ENCODE peak calls at places on chromosomes 3 and 15, in six cellular contexts. One of them, this sample, is unnamed.

GRCh38 chr3:138594150-138594934 is at the start of gene CEP70:
- DNase-seq in sigmoid colon: peak; percentile 98
- DNase-seq in prostate gland: peak; percentile 95
- DNase-seq in suprapubic skin: peak; percentile 96
- DNase-seq in H1: peak; percentile 85
- DNase-seq in HCT116: peak; percentile 90
- DNase-seq in this sample: peak; percentile 97

GRCh38 chr3:74537164-74537563 is 77.3 kb downstream of the CNTN3 start:
- DNase-seq in sigmoid colon: no peak
- DNase-seq in prostate gland: no peak
- DNase-seq in suprapubic skin: peak; percentile 55
- DNase-seq in H1: no peak
- DNase-seq in HCT116: no peak
- DNase-seq in this sample: no peak

GRCh38 chr3:153595186-153595815 is 433.3 kb downstream of the RAP2B start:
- DNase-seq in sigmoid colon: no peak
- DNase-seq in prostate gland: no peak
- DNase-seq in suprapubic skin: no peak
- DNase-seq in H1: no peak
- DNase-seq in HCT116: peak; percentile 24
- DNase-seq in this sample: no peak

GRCh38 chr15:90201944-90202375 is 830 bp downstream of the SEMA4B start:
- DNase-seq in sigmoid colon: no peak
- DNase-seq in prostate gland: no peak
- DNase-seq in suprapubic skin: no peak
- DNase-seq in H1: no peak
- DNase-seq in HCT116: no peak
- DNase-seq in this sample: no peak

GRCh38 chr3:181518222-181518621 is 193.5 kb upstream of the SOX2 start:
- DNase-seq in sigmoid colon: no peak
- DNase-seq in prostate gland: no peak
- DNase-seq in suprapubic skin: no peak
- DNase-seq in H1: no peak
- DNase-seq in HCT116: no peak
- DNase-seq in this sample: no peak

GRCh38 chr3:114025451-114025850 is 30.9 kb downstream of the CCDC191 start:
- DNase-seq in sigmoid colon: no peak
- DNase-seq in prostate gland: no peak
- DNase-seq in suprapubic skin: no peak
- DNase-seq in H1: no peak
- DNase-seq in HCT116: no peak
- DNase-seq in this sample: no peak

GRCh38 chr3:46321461-46322104 is 32.3 kb upstream of the CCR2 start:
- DNase-seq in sigmoid colon: no peak
- DNase-seq in prostate gland: no peak
- DNase-seq in suprapubic skin: no peak
- DNase-seq in H1: no peak
- DNase-seq in HCT116: no peak
- DNase-seq in this sample: no peak

GRCh38 chr3:112074616-112075497 is 11.3 kb upstream of the C3orf52 start:
- DNase-seq in sigmoid colon: no peak
- DNase-seq in prostate gland: peak; percentile 58
- DNase-seq in suprapubic skin: peak; percentile 66
- DNase-seq in H1: no peak
- DNase-seq in HCT116: peak; percentile 74
- DNase-seq in this sample: peak; percentile 24

GRCh38 chr15:63446260-63446659 is 58.1 kb upstream of the USP3 start:
- DNase-seq in sigmoid colon: no peak
- DNase-seq in prostate gland: no peak
- DNase-seq in suprapubic skin: no peak
- DNase-seq in H1: no peak
- DNase-seq in HCT116: no peak
- DNase-seq in this sample: no peak

GRCh38 chr3:149325581-149325980 is 7.9 kb downstream of the TM4SF18 start:
- DNase-seq in sigmoid colon: no peak
- DNase-seq in prostate gland: no peak
- DNase-seq in suprapubic skin: no peak
- DNase-seq in H1: no peak
- DNase-seq in HCT116: no peak
- DNase-seq in this sample: no peak

GRCh38 chr15:80514071-80514780 is 110.0 kb downstream of the ARNT2 start:
- DNase-seq in sigmoid colon: no peak
- DNase-seq in prostate gland: no peak
- DNase-seq in suprapubic skin: no peak
- DNase-seq in H1: no peak
- DNase-seq in HCT116: no peak
- DNase-seq in this sample: no peak

GRCh38 chr3:165835431-165835830 is 1.8 kb downstream of the BCHE start:
- DNase-seq in sigmoid colon: no peak
- DNase-seq in prostate gland: no peak
- DNase-seq in suprapubic skin: no peak
- DNase-seq in H1: no peak
- DNase-seq in HCT116: no peak
- DNase-seq in this sample: no peak

GRCh38 chr3:66133050-66133757 is 87.6 kb upstream of the SLC25A26 start:
- DNase-seq in sigmoid colon: no peak
- DNase-seq in prostate gland: no peak
- DNase-seq in suprapubic skin: no peak
- DNase-seq in H1: no peak
- DNase-seq in HCT116: no peak
- DNase-seq in this sample: no peak

GRCh38 chr15:91047545-91048199 is 25.3 kb upstream of the VPS33B start:
- DNase-seq in sigmoid colon: no peak
- DNase-seq in prostate gland: no peak
- DNase-seq in suprapubic skin: no peak
- DNase-seq in H1: no peak
- DNase-seq in HCT116: no peak
- DNase-seq in this sample: no peak

GRCh38 chr15:79244876-79245275 is 37.6 kb upstream of the ANKRD34C start:
- DNase-seq in sigmoid colon: no peak
- DNase-seq in prostate gland: no peak
- DNase-seq in suprapubic skin: no peak
- DNase-seq in H1: no peak
- DNase-seq in HCT116: no peak
- DNase-seq in this sample: no peak

GRCh38 chr3:47282424-47283192 is at the start of the genes KIF9 and KLHL18:
- DNase-seq in sigmoid colon: peak; percentile 97
- DNase-seq in prostate gland: peak; percentile 93
- DNase-seq in suprapubic skin: peak; percentile 97
- DNase-seq in H1: peak; percentile 39
- DNase-seq in HCT116: peak; percentile 92
- DNase-seq in this sample: peak; percentile 94

GRCh38 chr3:50652709-50653108 is 22.0 kb upstream of the DOCK3 start:
- DNase-seq in sigmoid colon: no peak
- DNase-seq in prostate gland: no peak
- DNase-seq in suprapubic skin: no peak
- DNase-seq in H1: peak; percentile 46
- DNase-seq in HCT116: no peak
- DNase-seq in this sample: peak; percentile 65

DNA sequence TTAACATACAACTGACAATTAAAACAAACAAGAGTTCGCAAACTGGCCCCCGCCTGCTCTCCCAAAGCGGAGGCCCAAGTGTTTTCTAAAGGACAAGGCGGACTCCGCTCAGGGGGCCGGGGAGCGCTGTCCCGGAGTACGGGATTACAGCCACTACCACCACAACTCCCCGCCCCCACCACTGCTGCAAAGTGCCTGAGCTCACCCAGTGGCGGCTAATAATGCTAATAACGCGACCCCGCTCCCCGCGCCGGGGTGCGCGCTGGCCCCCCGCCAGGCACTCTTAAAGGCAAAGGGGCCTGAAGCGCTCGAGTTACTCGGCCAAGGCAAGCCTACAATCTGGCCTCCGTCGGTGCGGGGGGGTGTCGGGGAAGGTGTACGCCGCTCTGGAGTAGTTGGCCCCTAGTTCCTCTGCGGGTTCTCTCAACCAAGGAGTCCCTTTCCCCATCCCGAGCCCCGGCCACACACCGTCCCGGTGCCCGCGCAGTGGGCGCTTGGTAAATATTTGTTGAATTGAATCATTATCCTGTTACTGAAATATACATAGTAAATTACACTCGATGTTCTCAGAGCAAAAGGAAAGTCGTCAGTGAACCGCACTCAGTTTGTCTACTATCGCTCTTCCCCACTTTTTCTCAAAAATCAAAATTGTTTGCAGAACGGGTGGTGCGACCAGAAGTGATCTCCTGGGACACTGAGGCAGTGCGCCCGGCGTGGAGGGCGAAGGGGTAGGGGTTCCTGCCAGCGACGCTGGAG is 827 bp downstream of the WNT5A start:
- DNase-seq in sigmoid colon: peak; percentile 81
- DNase-seq in prostate gland: no peak
- DNase-seq in suprapubic skin: peak; percentile 58
- DNase-seq in H1: no peak
- DNase-seq in HCT116: no peak
- DNase-seq in this sample: peak; percentile 78
- TF ChIP-seq POLR2AphosphoS5 in sigmoid colon: no peak
- TF ChIP-seq POLR2AphosphoS5 in prostate gland: no peak
- TF ChIP-seq POLR2AphosphoS5 in suprapubic skin: no peak
- TF ChIP-seq POLR2AphosphoS5 in H1: no peak
- TF ChIP-seq POLR2AphosphoS5 in HCT116: no peak
- TF ChIP-seq POLR2AphosphoS5 in this sample: no peak

GRCh38 chr15:98983333-98983732 is 24.3 kb downstream of the PGPEP1L start:
- DNase-seq in sigmoid colon: peak; percentile 74
- DNase-seq in prostate gland: no peak
- DNase-seq in suprapubic skin: no peak
- DNase-seq in H1: no peak
- DNase-seq in HCT116: no peak
- DNase-seq in this sample: peak; percentile 72
- H3K4me1 ChIP-seq in sigmoid colon: peaks cover 10% of the 10 kb centered on the region
- H3K4me1 ChIP-seq in prostate gland: no peaks in the 10 kb centered on the region
- H3K4me1 ChIP-seq in suprapubic skin: peaks cover 6% of the 10 kb centered on the region
- H3K4me1 ChIP-seq in H1: no peaks in the 10 kb centered on the region
- H3K4me1 ChIP-seq in HCT116: peaks cover 9% of the 10 kb centered on the region
- H3K4me1 ChIP-seq in this sample: peaks cover 6% of the 10 kb centered on the region

GRCh38 chr15:101162701-101163483 is 89.0 kb downstream of the CHSY1 start:
- DNase-seq in sigmoid colon: peak; percentile 81
- DNase-seq in prostate gland: peak; percentile 60
- DNase-seq in suprapubic skin: no peak
- DNase-seq in H1: no peak
- DNase-seq in HCT116: no peak
- DNase-seq in this sample: no peak
- TF ChIP-seq POLR2AphosphoS5 in sigmoid colon: no peak
- TF ChIP-seq POLR2AphosphoS5 in prostate gland: peak; percentile 40
- TF ChIP-seq POLR2AphosphoS5 in suprapubic skin: no peak
- TF ChIP-seq POLR2AphosphoS5 in H1: no peak
- TF ChIP-seq POLR2AphosphoS5 in HCT116: no peak
- TF ChIP-seq POLR2AphosphoS5 in this sample: peak; percentile 52

DNA sequence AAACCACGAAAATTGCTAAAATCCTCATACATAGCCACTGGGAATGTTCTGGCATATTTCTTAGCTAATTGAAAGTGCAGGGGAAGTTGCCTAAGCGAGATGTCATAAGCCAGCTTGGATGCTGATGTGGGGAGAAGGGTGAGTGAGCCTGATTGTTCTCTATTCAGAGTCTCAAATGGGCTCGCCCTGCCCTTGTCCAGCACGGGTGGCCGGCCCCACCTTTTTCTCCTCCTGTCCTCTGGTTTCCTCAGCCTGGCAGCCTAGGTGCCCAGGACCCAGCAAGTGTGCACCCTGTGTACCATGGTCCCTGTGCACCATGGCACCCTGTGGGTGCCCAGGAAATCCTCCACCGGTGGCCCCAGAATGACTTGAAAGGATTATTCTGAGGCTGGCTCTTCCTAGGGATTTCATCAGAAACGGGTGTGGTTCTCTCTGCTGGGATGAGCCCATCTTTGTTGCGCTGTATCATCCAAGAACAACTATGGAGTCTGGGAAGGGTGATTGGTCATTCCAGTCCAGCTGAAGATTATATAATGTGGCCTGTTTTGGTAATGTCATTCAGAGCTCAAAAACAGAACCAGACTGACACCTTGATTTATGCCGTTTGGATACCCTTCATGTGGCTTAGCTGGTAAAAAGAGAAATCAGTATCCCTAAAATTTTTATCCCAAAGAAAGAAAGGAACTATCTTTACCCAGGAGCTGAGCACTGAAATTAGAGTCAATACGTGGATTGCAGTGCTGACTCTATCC is 150.8 kb upstream of the BHLHE40 start:
- DNase-seq in sigmoid colon: no peak
- DNase-seq in prostate gland: no peak
- DNase-seq in suprapubic skin: no peak
- DNase-seq in H1: no peak
- DNase-seq in HCT116: no peak
- DNase-seq in this sample: peak; percentile 51
- H3K4me1 ChIP-seq in sigmoid colon: peaks cover 45% of the 10 kb centered on the region
- H3K4me1 ChIP-seq in prostate gland: peaks cover 8% of the 10 kb centered on the region
- H3K4me1 ChIP-seq in suprapubic skin: peaks cover 65% of the 10 kb centered on the region
- H3K4me1 ChIP-seq in H1: no peaks in the 10 kb centered on the region
- H3K4me1 ChIP-seq in HCT116: peaks cover 55% of the 10 kb centered on the region
- H3K4me1 ChIP-seq in this sample: peaks cover 70% of the 10 kb centered on the region

GRCh38 chr15:23564798-23565394 is 578 bp upstream of the MKRN3 start:
- DNase-seq in sigmoid colon: no peak
- DNase-seq in prostate gland: no peak
- DNase-seq in suprapubic skin: no peak
- DNase-seq in H1: no peak
- DNase-seq in HCT116: no peak
- DNase-seq in this sample: no peak

GRCh38 chr15:23561914-23562313 is 3.6 kb upstream of the MKRN3 start:
- DNase-seq in sigmoid colon: no peak
- DNase-seq in prostate gland: no peak
- DNase-seq in suprapubic skin: no peak
- DNase-seq in H1: no peak
- DNase-seq in HCT116: no peak
- DNase-seq in this sample: peak; percentile 40

GRCh38 chr15:23567921-23568320 is 2.4 kb downstream of the MKRN3 start:
- DNase-seq in sigmoid colon: no peak
- DNase-seq in prostate gland: no peak
- DNase-seq in suprapubic skin: no peak
- DNase-seq in H1: no peak
- DNase-seq in HCT116: no peak
- DNase-seq in this sample: no peak

GRCh38 chr15:23566070-23567050 is 886 bp downstream of the MKRN3 start:
- DNase-seq in sigmoid colon: no peak
- DNase-seq in prostate gland: no peak
- DNase-seq in suprapubic skin: no peak
- DNase-seq in H1: no peak
- DNase-seq in HCT116: peak; percentile 29
- DNase-seq in this sample: peak; percentile 70

GRCh38 chr15:23565395-23566069 is at the start of gene MKRN3:
- DNase-seq in sigmoid colon: no peak
- DNase-seq in prostate gland: no peak
- DNase-seq in suprapubic skin: no peak
- DNase-seq in H1: no peak
- DNase-seq in HCT116: peak; percentile 87
- DNase-seq in this sample: no peak
- TF ChIP-seq POLR2AphosphoS5 in sigmoid colon: no peak
- TF ChIP-seq POLR2AphosphoS5 in prostate gland: no peak
- TF ChIP-seq POLR2AphosphoS5 in suprapubic skin: no peak
- TF ChIP-seq POLR2AphosphoS5 in H1: no peak
- TF ChIP-seq POLR2AphosphoS5 in HCT116: peak; percentile 76
- TF ChIP-seq POLR2AphosphoS5 in this sample: no peak

This sample was measured in upper lobe of left lung.